ENCODE peak calls at places on chromosomes 11 and 22, in ten cellular contexts. J is tibial artery; E is HepG2; I is esophagus squamous epithelium; O is uterus; L is PC-9; K is CD8-positive, alpha-beta memory T cell; D is neuronal stem cell; G is body of pancreas; R is endodermal cell. P is an unnamed sample. For H3K27me3 and H3K36me3, the result is how much of the 10 kb centered on the place peaks cover.

GRCh38 chr22:26586556-26587325 is 3.2 kb downstream of the TPST2 start:
- DNase-seq in J (no peak), E (no peak), I (no peak), O (peak), L (no peak), K (peak), D (no peak), G (no peak), R (no peak), P (peak)

GRCh38 chr11:47466701-47467250 is 17.8 kb upstream of the RAPSN start:
- DNase-seq in J (peak), E (no peak), I (no peak), O (peak), L (peak), K (no peak), D (no peak), G (peak), R (peak), P (peak)

GRCh38 chr11:67632982-67633755 is 3.4 kb upstream of the NUDT8 start:
- DNase-seq in J (no peak), E (no peak), I (no peak), O (no peak), L (no peak), K (no peak), D (no peak), G (no peak), R (peak), P (no peak)

GRCh38 chr22:27331526-27332281 is 469.9 kb downstream of the MN1 start:
- DNase-seq in J (peak), E (peak), I (no peak), O (no peak), L (no peak), K (no peak), D (no peak), G (peak), R (peak), P (no peak)

GRCh38 chr11:67996622-67997459 is 7.1 kb downstream of the UNC93B1 start:
- DNase-seq in J (no peak), E (no peak), I (no peak), O (no peak), L (peak), K (peak), D (peak), G (peak), R (peak), P (peak)

GRCh38 chr22:43378011-43378704 is 33.7 kb upstream of the MPPED1 start:
- DNase-seq in J (no peak), E (peak), I (no peak), O (no peak), L (no peak), K (no peak), D (no peak), G (peak), R (peak), P (peak)

GRCh38 chr11:95898782-95899181 is 25.1 kb downstream of the MTMR2 start:
- DNase-seq in J (no peak), E (no peak), I (no peak), O (no peak), L (no peak), K (no peak), D (no peak), G (no peak), R (no peak), P (no peak)

GRCh38 chr11:19812096-19812495 is 99.5 kb downstream of the NAV2 start:
- DNase-seq in J (no peak), E (no peak), I (no peak), O (no peak), L (no peak), K (no peak), D (no peak), G (no peak), R (no peak), P (no peak)

GRCh38 chr11:86644291-86644690 is 28.1 kb downstream of the ME3 start:
- DNase-seq in J (no peak), E (no peak), I (no peak), O (no peak), L (no peak), K (no peak), D (no peak), G (peak), R (no peak), P (no peak)

GRCh38 chr11:110087820-110088534 is 5.2 kb upstream of the ZC3H12C start:
- DNase-seq in J (no peak), E (no peak), I (no peak), O (no peak), L (no peak), K (no peak), D (no peak), G (no peak), R (no peak), P (no peak)

GRCh38 chr11:117604349-117604995 is 192.5 kb downstream of the DSCAML1 start:
- DNase-seq in J (no peak), E (no peak), I (no peak), O (no peak), L (no peak), K (no peak), D (no peak), G (peak), R (peak), P (no peak)

GRCh38 chr22:46090051-46090591 is 60.2 kb upstream of the PPARA start:
- DNase-seq in J (peak), E (no peak), I (no peak), O (peak), L (no peak), K (no peak), D (no peak), G (peak), R (no peak), P (no peak)

GRCh38 chr11:12540913-12541587 is 133.2 kb upstream of the TEAD1 start:
- DNase-seq in J (peak), E (no peak), I (no peak), O (peak), L (no peak), K (no peak), D (no peak), G (peak), R (peak), P (no peak)

GRCh38 chr11:128786507-128786906 is 80.6 kb downstream of the KCNJ1 start:
- DNase-seq in J (no peak), E (no peak), I (no peak), O (no peak), L (no peak), K (no peak), D (no peak), G (no peak), R (no peak), P (no peak)

GRCh38 chr22:19745155-19746133 is 15.1 kb upstream of the TBX1 start:
- DNase-seq in J (no peak), E (no peak), I (no peak), O (no peak), L (no peak), K (no peak), D (no peak), G (no peak), R (peak), P (no peak)

GRCh38 chr11:119765628-119766027 is 36.6 kb upstream of the NECTIN1 start:
- DNase-seq in J (no peak), E (no peak), I (no peak), O (no peak), L (no peak), K (no peak), D (no peak), G (no peak), R (no peak), P (no peak)

GRCh38 chr22:43345356-43345755 is 2.2 kb upstream of the SCUBE1 start:
- DNase-seq in J (no peak), E (no peak), I (no peak), O (no peak), L (no peak), K (no peak), D (no peak), G (no peak), R (no peak), P (no peak)

GRCh38 chr11:128575956-128576340 is 11.4 kb downstream of the ETS1 start:
- DNase-seq in J (no peak), E (no peak), I (no peak), O (peak), L (no peak), K (no peak), D (no peak), G (peak), R (no peak), P (peak)

GRCh38 chr11:7579226-7579825 is 65.5 kb downstream of the PPFIBP2 start:
- DNase-seq in J (peak), E (no peak), I (no peak), O (peak), L (peak), K (no peak), D (no peak), G (peak), R (no peak), P (no peak)

GRCh38 chr11:13923716-13924650 is 38.5 kb upstream of the SPON1 start:
- DNase-seq in J (no peak), E (no peak), I (no peak), O (no peak), L (peak), K (peak), D (no peak), G (no peak), R (no peak), P (peak)

GRCh38 chr11:38598413-38598812 is 2000.4 kb upstream of the RAG2 start:
- DNase-seq in J (no peak), E (no peak), I (no peak), O (no peak), L (no peak), K (no peak), D (peak), G (no peak), R (no peak), P (no peak)

GRCh38 chr11:76615950-76616349 is 54.6 kb downstream of the LRRC32 start:
- DNase-seq in J (peak), E (no peak), I (no peak), O (peak), L (no peak), K (no peak), D (no peak), G (no peak), R (peak), P (no peak)

GRCh38 chr22:25692392-25692791 is 49.6 kb upstream of the MYO18B start:
- DNase-seq in J (no peak), E (no peak), I (no peak), O (no peak), L (no peak), K (no peak), D (no peak), G (no peak), R (no peak), P (no peak)

GRCh38 chr22:39088688-39089032 is 8.4 kb upstream of the APOBEC3H start:
- DNase-seq in J (no peak), E (no peak), I (no peak), O (no peak), L (no peak), K (no peak), D (no peak), G (no peak), R (no peak), P (no peak)

GRCh38 chr11:72844356-72844755 is 30.1 kb downstream of the ATG16L2 start:
- DNase-seq in J (no peak), E (no peak), I (no peak), O (no peak), L (no peak), K (no peak), D (no peak), G (no peak), R (no peak), P (no peak)

GRCh38 chr11:58592760-58593472 is 14.1 kb downstream of the ZFP91 start:
- DNase-seq in J (no peak), E (no peak), I (no peak), O (no peak), L (no peak), K (no peak), D (no peak), G (peak), R (no peak), P (peak)

GRCh38 chr11:126332221-126332711 is 23.2 kb upstream of the ST3GAL4 start:
- DNase-seq in J (peak), E (no peak), I (no peak), O (peak), L (peak), K (no peak), D (no peak), G (no peak), R (no peak), P (no peak)

GRCh38 chr22:21939392-21940319 is 13.0 kb downstream of the PPM1F start:
- DNase-seq in J (no peak), E (no peak), I (no peak), O (no peak), L (no peak), K (no peak), D (no peak), G (peak), R (no peak), P (no peak)

GRCh38 chr11:8814209-8814922 is 96.6 kb upstream of the AKIP1 start:
- DNase-seq in J (no peak), E (no peak), I (no peak), O (no peak), L (peak), K (no peak), D (no peak), G (no peak), R (peak), P (peak)

GRCh38 chr11:86066606-86067229 is 2.2 kb downstream of the PICALM start:
- DNase-seq in J (no peak), E (no peak), I (no peak), O (no peak), L (no peak), K (no peak), D (no peak), G (no peak), R (no peak), P (no peak)

GRCh38 chr22:33821290-33821689 is 99.0 kb downstream of the LARGE1 start:
- DNase-seq in J (no peak), E (no peak), I (no peak), O (no peak), L (no peak), K (no peak), D (no peak), G (no peak), R (no peak), P (no peak)

GRCh38 chr11:17952487-17952886 is 60.4 kb downstream of the SERGEF start:
- DNase-seq in J (no peak), E (no peak), I (no peak), O (no peak), L (no peak), K (no peak), D (no peak), G (no peak), R (no peak), P (no peak)

GRCh38 chr11:19209617-19210016 is 7.8 kb upstream of the CSRP3 start:
- DNase-seq in J (no peak), E (no peak), I (no peak), O (no peak), L (no peak), K (no peak), D (no peak), G (no peak), R (peak), P (no peak)

GRCh38 chr22:47017245-47017644 is 254.8 kb downstream of the TBC1D22A start:
- DNase-seq in J (peak), E (no peak), I (no peak), O (no peak), L (no peak), K (no peak), D (no peak), G (no peak), R (no peak), P (no peak)

GRCh38 chr11:71248251-71248570 is 4.2 kb downstream of the SHANK2 start:
- DNase-seq in J (no peak), E (no peak), I (no peak), O (no peak), L (no peak), K (no peak), D (no peak), G (no peak), R (no peak), P (no peak)

GRCh38 chr11:71244116-71244815 is 8.1 kb downstream of the SHANK2 start:
- DNase-seq in J (no peak), E (no peak), I (no peak), O (no peak), L (no peak), K (no peak), D (no peak), G (peak), R (peak), P (no peak)

GRCh38 chr11:71247551-71248250 is 4.7 kb downstream of the SHANK2 start:
- DNase-seq in J (no peak), E (no peak), I (no peak), O (no peak), L (no peak), K (no peak), D (no peak), G (peak), R (peak), P (no peak)

GRCh38 chr11:71246559-71246958 is 5.8 kb downstream of the SHANK2 start:
- DNase-seq in J (no peak), E (no peak), I (no peak), O (no peak), L (no peak), K (no peak), D (no peak), G (no peak), R (peak), P (no peak)

GRCh38 chr11:71245601-71246391 is 6.6 kb downstream of the SHANK2 start:
- DNase-seq in J (no peak), E (no peak), I (no peak), O (no peak), L (no peak), K (no peak), D (no peak), G (peak), R (peak), P (no peak)
- H3K27ac ChIP-seq in J (no peak), E (no peak), I (no peak), O (no peak), L (no peak), K (no peak), D (no peak), G (no peak), R (no peak), P (no peak)

DNA sequence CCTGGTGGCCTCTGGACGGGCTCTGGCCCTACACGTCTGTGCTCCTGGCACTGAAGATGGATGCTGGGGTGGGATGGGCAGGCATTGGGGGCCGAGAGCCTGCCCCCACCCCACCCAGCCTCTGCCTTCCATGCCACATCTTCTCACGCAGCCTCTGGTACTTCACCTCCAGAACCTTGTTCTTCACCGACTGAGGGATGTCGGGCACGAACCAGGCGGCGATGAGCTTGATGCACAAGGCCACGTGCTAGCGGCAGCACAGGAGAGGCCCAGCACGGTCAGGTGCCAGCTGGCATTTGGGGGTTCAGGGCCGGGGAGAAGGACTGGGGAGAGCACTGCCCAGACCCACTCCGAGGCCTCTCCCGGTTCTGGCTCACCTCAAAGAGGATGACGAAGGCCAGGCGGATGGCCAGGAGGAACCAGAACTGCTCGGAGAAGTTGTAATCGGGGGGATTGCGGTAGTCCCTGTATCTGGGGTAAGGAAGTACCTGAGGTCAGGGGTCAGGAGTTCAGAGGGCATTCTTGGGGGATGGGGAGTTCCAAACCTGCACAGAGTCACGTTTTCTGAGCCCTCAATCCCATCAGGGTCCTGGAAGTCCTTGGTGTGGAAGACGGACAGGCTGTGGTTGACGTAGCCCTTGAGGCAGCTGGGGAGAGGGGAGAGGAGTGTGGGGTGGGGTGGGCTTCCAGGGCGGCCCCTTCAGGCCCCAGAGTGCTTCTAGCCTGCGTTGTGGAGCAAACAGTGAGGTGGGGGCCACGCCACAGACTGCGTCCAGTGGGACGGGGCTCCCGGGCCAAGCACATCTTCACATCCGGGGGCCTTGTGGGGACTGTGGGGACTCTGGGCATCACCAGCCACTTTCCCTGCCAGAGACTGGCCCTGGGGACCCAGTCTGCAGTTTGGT is 3.8 kb upstream of the SIGIRR start:
- DNase-seq in J (no peak), E (no peak), I (no peak), O (no peak), L (no peak), K (no peak), D (no peak), G (no peak), R (no peak), P (no peak)
- H3K27me3 ChIP-seq in J (under half), E (under half), I (under half), O (under half), L (under half), K (under half), D (half or more), G (under half), R (half or more), P (under half)

GRCh38 chr22:50520826-50521453 is 4.5 kb downstream of the SCO2 start:
- DNase-seq in J (no peak), E (no peak), I (no peak), O (no peak), L (no peak), K (no peak), D (no peak), G (no peak), R (no peak), P (no peak)
- H3K36me3 ChIP-seq in J (half or more), E (half or more), I (under half), O (under half), L (under half), K (under half), D (half or more), G (under half), R (under half), P (under half)

GRCh38 chr11:123103326-123103980 is 41.5 kb upstream of the HSPA8 start:
- DNase-seq in J (peak), E (peak), I (no peak), O (peak), L (peak), K (peak), D (peak), G (peak), R (peak), P (peak)
- H3K27ac ChIP-seq in J (no peak), E (no peak), I (no peak), O (peak), L (no peak), K (no peak), D (no peak), G (no peak), R (no peak), P (no peak)

DNA sequence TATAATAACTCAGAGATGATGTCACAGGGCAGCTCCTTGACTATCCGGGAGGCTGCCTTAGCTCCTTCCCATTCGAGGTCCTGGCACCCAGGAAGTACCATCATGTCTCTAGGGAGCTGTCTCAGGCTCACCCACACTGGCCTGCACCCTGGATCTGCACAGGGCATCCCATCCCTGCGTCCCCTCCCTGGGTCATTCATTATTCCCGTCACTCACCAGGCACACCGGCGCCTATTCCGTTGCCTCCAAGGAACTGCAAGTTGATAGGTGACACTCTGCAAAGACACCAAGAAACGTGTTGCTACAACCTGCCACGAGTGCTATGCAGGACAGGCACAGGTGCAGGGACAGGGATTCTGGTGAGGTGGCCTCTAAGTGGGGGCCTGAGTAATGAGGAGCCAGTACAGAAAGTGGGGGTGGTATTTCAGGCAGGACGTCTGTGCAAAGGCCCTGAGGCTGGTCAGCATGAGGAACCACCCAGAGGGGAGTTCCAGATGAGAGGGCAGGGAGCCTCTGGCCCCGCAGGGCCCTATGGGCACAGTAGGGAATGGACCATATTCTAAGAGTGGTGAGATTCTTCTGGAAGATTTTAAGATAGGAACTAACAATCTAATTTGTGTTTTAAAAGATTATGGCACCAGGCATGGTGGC is 71.6 kb upstream of the SHANK2 start:
- DNase-seq in J (peak), E (no peak), I (no peak), O (no peak), L (no peak), K (no peak), D (no peak), G (no peak), R (no peak), P (no peak)
- H3K27me3 ChIP-seq in J (under half), E (half or more), I (under half), O (under half), L (under half), K (under half), D (under half), G (under half), R (under half), P (under half)

GRCh38 chr11:62603072-62603408 is 1.4 kb upstream of the MTA2 start:
- DNase-seq in J (peak), E (no peak), I (no peak), O (no peak), L (no peak), K (no peak), D (no peak), G (no peak), R (peak), P (no peak)
- H3K36me3 ChIP-seq in J (under half), E (under half), I (under half), O (under half), L (under half), K (under half), D (under half), G (under half), R (under half), P (under half)

P was measured in small intestine.